ENCODE peak calls at places on chromosomes 13 and 19, in four cellular contexts. B, I, Y and D are unnamed samples.

GRCh38 chr13:29170451-29171082 is 350.4 kb downstream of the MTUS2 start:
- DNase-seq in B (no peak), I (no peak), Y (no peak), D (no peak)

GRCh38 chr13:106530209-106530906 is 5.1 kb downstream of the EFNB2 start:
- DNase-seq in B (no peak), I (no peak), Y (no peak), D (no peak)

GRCh38 chr13:113410472-113411201 is 42.7 kb downstream of the ADPRHL1 start:
- DNase-seq in B (no peak), I (no peak), Y (no peak), D (peak; percentile 80)

GRCh38 chr19:8097681-8098567 is 45.4 kb downstream of the CCL25 start:
- DNase-seq in B (no peak), I (no peak), Y (no peak), D (no peak)

GRCh38 chr13:25217023-25217909 is 45.2 kb upstream of the AMER2 start:
- DNase-seq in B (no peak), I (no peak), Y (peak; percentile 13), D (no peak)

GRCh38 chr13:48561461-48562224 is 28.8 kb upstream of the RCBTB2 start:
- DNase-seq in B (no peak), I (no peak), Y (no peak), D (no peak)

GRCh38 chr13:39105110-39105509 is 66.9 kb downstream of the NHLRC3 start:
- DNase-seq in B (no peak), I (no peak), Y (no peak), D (no peak)

GRCh38 chr13:113064534-113065405 is 40.8 kb upstream of the F7 start:
- DNase-seq in B (no peak), I (no peak), Y (peak; percentile 41), D (no peak)

GRCh38 chr13:111548301-111548700 is 227.9 kb downstream of the TEX29 start:
- DNase-seq in B (no peak), I (no peak), Y (no peak), D (no peak)

GRCh38 chr19:37931941-37932655 is 25.1 kb downstream of the SIPA1L3 start:
- DNase-seq in B (peak; percentile 89), I (peak; percentile 88), Y (peak; percentile 89), D (peak; percentile 65)

GRCh38 chr13:50529154-50529882 is 314.2 kb downstream of the DLEU7 start:
- DNase-seq in B (peak; percentile 71), I (peak; percentile 84), Y (peak; percentile 59), D (peak; percentile 89)

DNA sequence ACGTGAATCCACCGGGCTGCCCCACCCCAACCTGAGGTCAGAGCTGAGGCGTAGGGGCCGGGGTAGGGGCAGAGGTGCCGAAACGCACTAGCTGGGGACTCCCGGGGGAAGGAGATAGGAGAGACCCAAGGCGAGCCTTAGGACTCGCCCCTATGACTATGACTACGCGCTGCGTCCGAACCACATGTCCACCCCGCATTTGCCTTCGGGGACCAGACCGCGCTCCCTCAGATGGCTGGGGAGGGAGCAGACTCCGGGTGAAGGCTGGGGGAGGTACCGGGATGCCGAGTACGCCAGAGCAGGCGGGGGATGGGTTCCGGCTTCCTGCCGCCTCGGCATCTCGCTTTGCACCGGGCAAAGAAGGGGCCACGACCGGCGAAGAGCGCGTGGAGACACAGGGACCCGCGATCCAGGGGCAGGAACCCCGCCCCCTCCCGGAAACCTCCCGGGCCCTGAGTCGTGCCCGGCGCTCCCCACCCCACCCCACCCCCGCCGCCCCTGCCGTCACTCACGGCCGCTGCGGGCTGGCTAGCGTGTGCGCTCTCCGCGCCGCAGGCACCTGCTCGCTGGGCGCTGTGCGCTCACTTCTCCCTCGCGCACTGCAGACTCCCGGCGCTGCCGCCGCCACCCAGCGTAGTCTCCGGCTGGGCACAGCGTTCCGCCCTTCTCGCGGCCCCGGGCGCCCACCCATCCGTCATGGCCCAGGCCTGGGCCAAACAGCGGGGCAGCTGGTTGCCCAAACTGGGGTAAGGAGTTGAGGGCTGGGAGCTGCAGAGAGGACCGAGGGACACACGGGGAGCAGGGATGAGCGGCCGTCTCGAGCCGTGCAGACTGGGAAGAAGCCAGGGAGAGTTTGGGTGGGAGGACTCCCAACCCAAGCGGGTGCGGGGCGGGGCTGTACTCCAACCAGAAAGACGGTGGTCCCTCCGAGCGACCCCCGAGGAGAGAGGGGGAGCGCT is 603 bp upstream of the VSTM2B start:
- DNase-seq in B (peak; percentile 34), I (no peak), Y (no peak), D (no peak)
- H3K27ac ChIP-seq in B (peak overlapping the region; percentile 58), I (no peak overlapping the region), Y (no peak overlapping the region), D (no peak overlapping the region)

DNA sequence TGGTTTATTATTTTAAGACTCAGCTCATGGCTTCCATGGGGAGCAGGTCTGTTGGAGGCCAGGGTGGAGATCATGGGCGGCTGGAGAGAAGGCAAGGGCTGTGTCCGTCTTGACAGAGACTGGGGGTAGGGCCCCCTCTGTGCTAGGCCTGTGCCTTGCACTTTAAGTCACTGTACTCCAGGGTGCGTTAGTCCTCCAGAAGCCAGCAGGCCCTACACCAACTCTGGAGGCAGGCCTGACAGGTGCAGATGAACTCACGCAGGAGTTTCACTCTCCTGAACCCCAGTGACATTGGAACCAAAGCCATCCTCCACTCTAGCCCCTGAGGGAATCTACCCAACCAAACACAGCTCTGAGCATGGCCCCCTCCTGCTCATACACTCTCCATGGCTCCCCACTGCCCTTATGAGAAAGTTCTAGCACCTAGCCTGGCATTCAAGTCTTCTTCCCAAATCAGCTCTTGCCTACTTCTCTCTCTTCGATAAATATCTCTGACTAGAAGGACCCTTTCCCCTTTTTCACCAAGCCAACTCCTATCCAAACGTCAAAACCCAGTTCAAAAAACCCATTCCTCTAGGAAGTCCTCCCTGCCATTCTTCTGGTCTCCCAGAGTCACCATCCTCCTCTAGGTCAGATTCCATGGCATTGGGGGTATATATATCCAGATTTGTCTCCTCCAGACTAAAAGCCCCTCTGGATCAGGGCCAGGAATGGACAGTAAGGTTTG is 15.1 kb downstream of the MEF2B start:
- DNase-seq in B (no peak), I (no peak), Y (no peak), D (no peak)
- TF ChIP-seq CTCF in B (no peak), I (no peak), Y (no peak), D (no peak)

DNA sequence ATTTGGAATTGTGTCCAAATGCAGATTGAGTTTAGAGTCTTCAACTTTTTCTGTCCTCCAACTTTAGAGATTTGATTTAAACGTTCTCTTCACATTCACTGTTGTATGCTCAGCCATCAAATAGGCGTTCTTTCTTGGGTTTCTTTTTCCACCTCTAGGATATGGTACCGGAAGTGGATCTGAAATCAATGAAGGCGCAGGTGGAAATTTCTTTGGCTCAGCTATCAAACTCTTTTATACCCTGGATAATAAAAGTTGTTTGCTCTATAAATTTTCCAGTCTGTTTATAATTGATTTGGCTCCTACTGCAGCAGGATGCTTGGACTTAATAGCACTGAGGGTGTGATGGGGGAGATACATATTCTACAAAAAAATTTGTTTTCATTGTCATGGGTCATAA is 1.6 kb downstream of the COG3 start:
- DNase-seq in B (no peak), I (no peak), Y (no peak), D (no peak)
- H3K27ac ChIP-seq in B (no peak overlapping the region), I (no peak overlapping the region), Y (peak overlapping the region; percentile 94), D (no peak overlapping the region)

GRCh38 chr19:2827840-2828489 is 8.3 kb downstream of the ZNF554 start:
- DNase-seq in B (no peak), I (no peak), Y (no peak), D (no peak)
- TF ChIP-seq CTCF in B (no peak), I (no peak), Y (no peak), D (no peak)

GRCh38 chr13:33676700-33677048 is 141.3 kb upstream of the RFC3 start:
- DNase-seq in B (no peak), I (peak; percentile 53), Y (no peak), D (peak; percentile 70)

GRCh38 chr13:33678084-33678483 is 139.9 kb upstream of the RFC3 start:
- DNase-seq in B (no peak), I (no peak), Y (no peak), D (no peak)

GRCh38 chr13:33678906-33679657 is 138.9 kb upstream of the RFC3 start:
- DNase-seq in B (no peak), I (peak; percentile 76), Y (peak; percentile 36), D (peak; percentile 72)

GRCh38 chr13:33677215-33677614 is 140.7 kb upstream of the RFC3 start:
- DNase-seq in B (no peak), I (no peak), Y (no peak), D (no peak)

DNA sequence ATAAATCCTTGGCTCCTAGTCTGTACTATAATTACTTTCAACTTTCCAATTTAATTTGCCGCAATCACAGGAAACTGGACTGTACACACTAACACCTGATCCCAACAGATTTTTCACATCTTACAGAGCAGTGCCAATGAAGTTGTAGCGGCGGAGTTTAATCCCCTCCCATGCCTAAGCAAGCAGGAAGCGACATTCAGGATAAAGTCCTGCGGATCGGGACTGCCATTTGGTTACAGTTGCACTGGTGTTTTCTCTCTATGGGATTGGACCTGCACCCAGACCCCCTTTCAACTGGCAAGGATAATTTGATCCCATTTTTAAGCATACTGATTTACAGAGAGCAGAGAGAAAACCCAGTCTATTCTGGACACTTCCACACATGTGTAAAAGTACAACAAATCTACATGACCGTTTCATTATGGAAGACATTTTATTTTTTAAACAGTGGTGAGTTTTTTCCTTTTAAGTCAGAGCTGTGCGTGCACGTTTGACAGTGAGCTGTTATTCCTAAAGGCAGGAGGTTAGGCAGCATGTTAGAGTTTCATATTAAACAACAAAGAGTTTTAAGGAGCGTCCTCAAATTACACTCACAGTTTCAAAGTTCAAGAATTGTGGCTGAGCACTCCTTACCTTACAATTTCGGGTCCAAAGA is 141.8 kb upstream of the RFC3 start:
- DNase-seq in B (no peak), I (no peak), Y (no peak), D (no peak)
- H3K27ac ChIP-seq in B (no peak overlapping the region), I (peak overlapping the region; percentile 78), Y (no peak overlapping the region), D (peak overlapping the region; percentile 35)

GRCh38 chr19:54172764-54173699 is at the start of gene TMC4:
- DNase-seq in B (no peak), I (peak; percentile 76), Y (peak; percentile 69), D (no peak)
- TF ChIP-seq CTCF in B (no peak), I (no peak), Y (no peak), D (peak; percentile 54)